ENCODE peak calls at places on chromosome 2, in six cellular contexts. H is A549, W is K562, S is HepG2, L is upper lobe of left lung, X is GM12878. N is an unnamed sample.

GRCh38 chr2:229231885-229232284 is 39.2 kb downstream of the PID1 start:
- ATAC-seq in L (peak), W (no peak), X (no peak), H (no peak), S (no peak), N (peak)

GRCh38 chr2:37654419-37654818 is 17.0 kb downstream of the CDC42EP3 start:
- ATAC-seq in L (no peak), W (no peak), S (no peak), H (no peak), X (peak), N (no peak)

GRCh38 chr2:118049140-118050128 is 35.6 kb upstream of the CCDC93 start:
- ATAC-seq in L (no peak), X (peak), W (no peak), H (no peak), S (no peak), N (no peak)

GRCh38 chr2:206083602-206084467 is 2.1 kb downstream of the INO80D start:
- ATAC-seq in S (no peak), H (peak), W (peak), L (no peak), X (peak), N (no peak)

GRCh38 chr2:212677466-212677865 is 138.9 kb upstream of the ERBB4 start:
- ATAC-seq in L (no peak), X (no peak), H (no peak), S (no peak), W (no peak), N (no peak)

GRCh38 chr2:101699191-101699938 is 1.9 kb downstream of the MAP4K4 start:
- ATAC-seq in L (no peak), W (peak), H (peak), S (peak), X (peak), N (no peak)

GRCh38 chr2:23480991-23481797 is 96.2 kb downstream of the KLHL29 start:
- ATAC-seq in L (peak), S (no peak), W (no peak), H (peak), X (no peak), N (peak)

GRCh38 chr2:45497355-45497754 is 113.7 kb downstream of the SRBD1 start:
- ATAC-seq in X (peak), W (no peak), S (no peak), L (no peak), H (no peak), N (no peak)

GRCh38 chr2:70471129-70471528 is 82.5 kb downstream of the TGFA start:
- ATAC-seq in W (no peak), X (no peak), H (no peak), L (no peak), S (peak), N (no peak)

GRCh38 chr2:203569677-203570316 is 34.7 kb upstream of the RAPH1 start:
- ATAC-seq in X (no peak), H (no peak), L (no peak), S (no peak), W (no peak), N (no peak)

GRCh38 chr2:27681844-27682243 is 18.2 kb downstream of the SLC4A1AP start:
- ATAC-seq in S (no peak), W (no peak), H (peak), X (no peak), L (no peak), N (no peak)

GRCh38 chr2:162053808-162054155 is 20.2 kb downstream of the DPP4 start:
- ATAC-seq in W (no peak), H (no peak), X (no peak), S (peak), L (no peak), N (no peak)

GRCh38 chr2:17166506-17166905 is 351.7 kb downstream of the RAD51AP2 start:
- ATAC-seq in H (no peak), L (no peak), W (no peak), X (no peak), S (no peak), N (no peak)

GRCh38 chr2:17177094-17177493 is 341.1 kb downstream of the RAD51AP2 start:
- ATAC-seq in H (no peak), L (no peak), S (no peak), W (no peak), X (no peak), N (no peak)

GRCh38 chr2:17171446-17172049 is 346.7 kb downstream of the RAD51AP2 start:
- ATAC-seq in X (peak), S (peak), W (peak), H (peak), L (peak), N (no peak)
- TF ChIP-seq CTCF in X (peak), S (peak), W (peak), H (peak), L (peak), N (peak)

DNA sequence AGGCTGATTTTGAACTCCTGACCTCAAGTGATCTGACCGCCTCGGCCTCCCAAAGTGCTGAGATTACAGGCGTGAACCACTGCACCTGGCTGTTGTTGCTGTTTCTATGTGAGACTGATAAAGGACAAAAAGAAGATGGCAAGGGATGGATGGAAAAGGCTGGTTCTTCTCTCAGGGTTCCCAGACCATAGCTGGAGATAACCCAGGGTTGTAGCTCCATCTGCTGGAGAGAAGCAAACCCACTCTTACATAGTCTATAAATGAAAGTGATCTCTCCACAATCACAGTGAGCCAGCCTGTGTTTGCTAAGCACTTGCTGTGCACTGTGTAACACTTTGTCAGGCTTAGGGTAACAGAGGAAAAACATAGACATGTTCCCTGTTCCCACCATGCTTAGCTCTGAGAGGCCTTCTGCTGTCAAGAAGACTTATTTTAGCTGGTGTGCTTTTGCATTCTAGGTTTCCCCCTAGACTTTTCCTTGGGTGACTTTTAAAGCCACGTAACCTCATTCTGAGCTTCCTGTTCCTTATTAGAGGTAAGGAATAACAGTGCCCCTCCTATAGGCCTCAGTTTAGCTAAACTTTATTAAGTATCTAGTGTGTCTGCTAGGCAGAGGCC is 49.7 kb downstream of the LIMS1 start:
- ATAC-seq in X (peak), H (peak), W (peak), S (peak), L (peak), N (peak)
- TF ChIP-seq EP300 in X (no peak), H (no peak), W (no peak), S (no peak), L (no peak), N (no peak)

DNA sequence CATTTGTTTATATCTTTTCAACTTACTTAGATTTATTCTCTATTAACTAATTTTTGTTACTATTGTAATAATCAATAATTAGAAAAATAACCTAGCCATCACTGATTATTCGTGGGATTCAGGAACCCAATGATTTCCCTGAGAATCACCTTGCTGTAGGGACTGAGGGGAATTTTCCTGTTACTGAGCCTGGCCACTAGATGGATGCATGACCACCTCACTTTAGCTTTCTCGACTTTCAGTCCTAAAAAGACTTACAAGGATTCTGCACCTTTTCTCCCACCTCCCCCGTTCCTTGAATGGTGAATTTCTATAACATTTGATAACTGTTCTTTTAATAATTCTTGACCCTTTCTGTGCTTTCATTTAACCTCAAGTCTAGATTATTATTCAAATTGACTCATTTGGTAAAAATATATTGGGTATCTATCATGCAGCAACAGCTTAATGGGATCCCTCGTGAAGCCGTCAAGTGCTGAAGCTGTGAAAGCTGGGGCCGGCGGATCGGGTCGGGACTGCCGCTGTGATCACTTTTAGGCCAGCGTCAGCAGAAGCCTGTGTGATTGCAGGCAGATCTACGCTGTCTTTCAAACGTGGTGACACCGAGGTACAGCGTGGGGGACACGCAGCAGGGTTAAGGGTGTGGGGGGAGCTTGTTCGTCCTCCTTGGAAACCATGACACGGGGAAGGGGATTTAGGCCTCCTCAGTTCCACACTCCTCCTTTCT is 38.8 kb upstream of the TMEM18 start:
- ATAC-seq in X (no peak), S (peak), H (peak), L (no peak), W (peak), N (no peak)
- TF ChIP-seq CTCF in X (peak), S (peak), H (peak), L (no peak), W (peak), N (no peak)

DNA sequence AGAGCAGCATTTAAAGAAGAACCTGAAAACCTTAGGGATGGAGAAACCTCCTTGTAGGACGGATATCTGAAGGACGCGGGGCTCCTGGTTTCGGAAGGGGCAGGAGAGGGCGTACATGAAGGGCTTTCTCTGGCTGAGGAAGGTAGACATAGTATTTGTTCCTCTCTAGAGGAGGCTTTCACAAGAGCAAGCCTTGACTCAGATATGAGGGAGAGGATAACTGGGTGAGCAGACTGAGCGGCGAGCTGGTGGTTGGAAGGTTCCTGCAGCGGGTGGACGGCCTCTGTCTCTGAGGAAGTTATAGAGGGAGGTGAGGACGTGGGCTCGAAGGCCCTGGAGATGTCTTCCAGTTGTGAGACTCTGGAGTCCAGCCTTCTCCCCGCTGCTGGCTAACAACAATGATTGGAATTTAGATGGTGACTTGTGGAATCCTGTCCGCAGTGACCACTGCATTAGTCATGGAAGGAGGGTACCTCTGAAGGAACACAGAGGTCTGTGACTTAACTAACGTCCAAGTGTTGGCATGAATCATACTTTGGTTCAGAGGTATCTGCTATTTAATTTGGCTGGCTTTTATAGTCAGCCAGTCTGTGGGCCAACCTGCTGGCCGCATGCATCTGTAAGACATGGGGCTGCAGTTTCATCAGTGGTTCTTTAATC is 80.9 kb downstream of the ASAP2 start:
- ATAC-seq in H (peak), W (no peak), L (no peak), X (no peak), S (peak), N (no peak)
- TF ChIP-seq EP300 in H (peak), W (no peak), L (no peak), X (no peak), S (no peak), N (no peak)

GRCh38 chr2:72220170-72220569 is 72.5 kb upstream of the CYP26B1 start:
- ATAC-seq in H (peak), S (peak), X (peak), W (peak), L (no peak), N (no peak)
- TF ChIP-seq CTCF in H (peak), S (peak), X (peak), W (peak), L (no peak), N (no peak)

DNA sequence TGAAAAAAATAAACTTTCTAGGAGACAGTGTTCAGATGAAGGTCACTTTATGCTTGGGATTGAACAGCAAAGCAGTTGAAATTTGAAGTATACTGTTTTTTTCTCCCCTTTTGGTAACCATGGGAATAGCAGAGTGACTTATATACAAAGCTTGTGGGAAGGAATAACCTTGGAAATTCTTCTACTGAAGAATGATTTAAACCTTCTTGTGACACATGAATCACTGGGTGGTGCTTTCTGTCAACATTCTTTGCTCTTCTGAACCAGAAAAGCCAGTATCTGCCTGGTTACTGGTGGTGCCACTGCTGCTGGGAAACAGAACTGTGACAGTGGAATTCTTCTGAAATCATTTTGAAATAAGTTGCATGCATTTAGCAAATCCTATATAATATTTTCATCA is 39.4 kb upstream of the RND3 start:
- ATAC-seq in H (peak), L (no peak), S (no peak), X (no peak), W (no peak), N (no peak)
- TF ChIP-seq EP300 in H (peak), L (no peak), S (no peak), X (no peak), W (no peak), N (no peak)

DNA sequence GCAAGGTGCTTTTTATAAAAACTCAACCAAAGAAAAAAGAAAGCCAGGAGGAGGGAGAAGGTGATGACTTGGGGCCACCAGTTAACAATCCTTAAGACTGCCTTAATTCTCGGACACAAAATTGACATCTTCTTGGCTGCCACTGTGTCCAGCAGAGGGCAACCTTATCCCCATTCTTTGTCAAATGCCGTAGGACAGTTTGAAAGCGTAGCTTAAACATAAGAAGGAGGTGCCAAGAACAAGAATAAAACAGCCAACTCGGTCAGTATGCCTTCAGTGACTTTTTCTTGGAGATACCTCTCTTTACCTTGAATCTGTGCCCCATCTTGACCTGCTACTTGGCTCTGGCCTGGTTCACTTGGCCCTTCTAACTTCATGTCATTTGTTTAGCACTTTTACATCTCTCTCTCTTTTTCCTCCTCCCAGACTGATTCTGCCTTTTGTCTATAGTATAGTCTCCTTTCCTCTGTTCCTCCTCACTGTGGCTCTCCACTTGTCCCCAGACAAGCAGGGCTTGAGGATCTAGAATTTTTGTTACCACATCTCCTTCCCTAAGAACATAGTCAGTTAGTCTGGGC is 183.5 kb downstream of the MYO3B start:
- ATAC-seq in S (peak), L (peak), W (peak), X (peak), H (peak), N (no peak)
- TF ChIP-seq CTCF in S (peak), L (peak), W (peak), X (peak), H (peak), N (peak)

N was measured in gastroesophageal sphincter.